ENCODE peak calls at places on chromosomes 7 and 10, in nine cellular contexts. D, P, T, E, F, O, A, Y and M are unnamed samples.

GRCh38 chr7:96800824-96801223 is 91.2 kb upstream of the SEM1 start:
- DNase-seq in P (no peak), O (no peak), A (no peak), E (no peak), F (no peak), T (no peak), Y (no peak), D (no peak), M (no peak)

GRCh38 chr7:28858206-28858605 is 99.9 kb downstream of the TRIL start:
- DNase-seq in P (no peak), T (no peak), A (no peak), F (peak; percentile 79), O (no peak), Y (no peak), D (no peak), E (peak; percentile 73), M (peak; percentile 20)

GRCh38 chr10:86960863-86961434 is 2.5 kb downstream of the SNCG start:
- DNase-seq in D (no peak), P (no peak), O (no peak), A (no peak), Y (no peak), F (no peak), E (no peak), T (no peak), M (no peak)

GRCh38 chr10:24456319-24456718 is 247.4 kb downstream of the KIAA1217 start:
- DNase-seq in P (no peak), Y (no peak), A (no peak), F (peak; percentile 87), E (peak; percentile 60), T (no peak), D (no peak), O (no peak), M (peak; percentile 51)

GRCh38 chr10:43253461-43254198 is 13.2 kb downstream of the RASGEF1A start:
- DNase-seq in E (no peak), D (no peak), T (no peak), F (no peak), P (no peak), A (no peak), Y (no peak), O (no peak), M (no peak)

GRCh38 chr7:79293655-79294142 is 159.8 kb downstream of the MAGI2 start:
- DNase-seq in P (no peak), D (no peak), Y (no peak), O (no peak), E (peak; percentile 48), F (no peak), T (no peak), A (no peak), M (peak; percentile 21)

GRCh38 chr7:122132341-122132740 is 11.7 kb downstream of the AASS start:
- DNase-seq in F (no peak), D (no peak), O (no peak), T (no peak), E (peak; percentile 71), Y (no peak), P (no peak), A (no peak), M (peak; percentile 37)

GRCh38 chr7:150945853-150946825 is 32.0 kb downstream of the KCNH2 start:
- DNase-seq in F (no peak), A (no peak), D (no peak), Y (no peak), O (no peak), E (no peak), T (peak; percentile 89), P (no peak), M (no peak)

GRCh38 chr10:110407301-110408170 is 90.2 kb upstream of the DUSP5 start:
- DNase-seq in P (no peak), E (no peak), Y (no peak), A (no peak), F (no peak), T (no peak), D (no peak), O (no peak), M (no peak)

GRCh38 chr10:90674927-90675326 is 182.9 kb downstream of the HTR7 start:
- DNase-seq in Y (no peak), T (no peak), P (no peak), A (no peak), F (peak; percentile 91), O (no peak), D (no peak), E (peak; percentile 96), M (peak; percentile 86)

GRCh38 chr10:62718585-62718984 is 85.9 kb upstream of the ADO start:
- DNase-seq in F (no peak), A (no peak), P (no peak), Y (no peak), T (no peak), O (no peak), E (no peak), D (no peak), M (no peak)

GRCh38 chr10:60236869-60237524 is 152.7 kb downstream of the ANK3 start:
- DNase-seq in T (no peak), F (peak; percentile 11), O (peak; percentile 100), P (no peak), E (peak; percentile 37), Y (no peak), D (no peak), A (no peak), M (no peak)

GRCh38 chr7:50349963-50350944 is 45.7 kb downstream of the IKZF1 start:
- DNase-seq in A (no peak), O (peak; percentile 53), T (no peak), D (no peak), F (peak; percentile 19), E (no peak), P (peak; percentile 52), Y (no peak), M (no peak)

GRCh38 chr7:1525409-1525808 is 5.1 kb upstream of the MAFK start:
- DNase-seq in D (no peak), A (no peak), Y (no peak), E (no peak), O (no peak), T (no peak), P (no peak), F (no peak), M (no peak)

GRCh38 chr7:101390901-101391301 is 28.2 kb downstream of the COL26A1 start:
- DNase-seq in F (no peak), D (no peak), A (no peak), T (no peak), O (peak; percentile 85), E (peak; percentile 71), P (no peak), Y (no peak), M (peak; percentile 16)

GRCh38 chr7:155920068-155920461 is 107.8 kb upstream of the SHH start:
- DNase-seq in E (no peak), A (no peak), D (no peak), T (no peak), F (no peak), O (no peak), Y (no peak), P (no peak), M (no peak)

GRCh38 chr10:46226900-46227558 is 59.8 kb upstream of the ANTXRL start:
- DNase-seq in Y (no peak), A (no peak), P (no peak), O (no peak), E (no peak), F (no peak), D (no peak), T (peak; percentile 1), M (no peak)

GRCh38 chr10:101355307-101355706 is 1.3 kb downstream of the BTRC start:
- DNase-seq in D (no peak), Y (no peak), P (no peak), F (no peak), A (no peak), O (no peak), E (no peak), T (no peak), M (no peak)

GRCh38 chr10:48430402-48430993 is 124.0 kb downstream of the MAPK8 start:
- DNase-seq in F (no peak), Y (no peak), D (no peak), O (no peak), T (no peak), A (no peak), E (no peak), P (no peak), M (no peak)

GRCh38 chr7:2104107-2104710 is 128.5 kb downstream of the MAD1L1 start:
- DNase-seq in Y (no peak), F (no peak), P (peak; percentile 40), E (peak; percentile 92), O (peak; percentile 25), T (peak; percentile 68), A (peak; percentile 50), D (peak; percentile 34), M (peak; percentile 96)

GRCh38 chr7:116443646-116444045 is 55.9 kb upstream of the CAV2 start:
- DNase-seq in E (no peak), P (no peak), T (no peak), F (no peak), D (no peak), Y (peak; percentile 3), O (no peak), A (no peak), M (no peak)

GRCh38 chr10:125878957-125879835 is 1.9 kb downstream of the DHX32 start:
- DNase-seq in Y (no peak), D (no peak), P (no peak), A (no peak), E (peak; percentile 77), F (peak; percentile 70), T (no peak), O (no peak), M (peak; percentile 84)

GRCh38 chr10:109846832-109847231 is 76.5 kb downstream of the XPNPEP1 start:
- DNase-seq in O (no peak), Y (no peak), T (no peak), A (no peak), F (no peak), E (no peak), D (no peak), P (no peak), M (no peak)

GRCh38 chr7:150723467-150723866 is 7.1 kb downstream of the GIMAP1 start:
- DNase-seq in O (no peak), F (no peak), E (no peak), A (no peak), P (no peak), D (no peak), T (no peak), Y (no peak), M (no peak)

GRCh38 chr7:31986878-31987518 is 83.2 kb downstream of the PDE1C start:
- DNase-seq in T (no peak), P (no peak), Y (no peak), F (peak; percentile 9), O (no peak), A (no peak), D (no peak), E (no peak), M (peak; percentile 2)

GRCh38 chr10:11058965-11059364 is 41.3 kb downstream of the CELF2 start:
- DNase-seq in E (peak; percentile 32), T (no peak), F (peak; percentile 5), Y (no peak), D (no peak), A (no peak), P (no peak), O (peak; percentile 19), M (peak; percentile 23)

GRCh38 chr10:116085333-116085732 is 187.7 kb downstream of the GFRA1 start:
- DNase-seq in O (no peak), D (no peak), T (no peak), E (no peak), A (no peak), F (no peak), P (no peak), Y (no peak), M (no peak)

GRCh38 chr7:28546067-28546466 is 133.7 kb downstream of the CREB5 start:
- DNase-seq in E (no peak), Y (no peak), O (no peak), A (no peak), D (no peak), P (no peak), F (no peak), T (no peak), M (no peak)